ENCODE peak calls at places on chromosome 20, in four cellular contexts. One of them, this sample, is unnamed.

GRCh38 chr20:35539756-35540212 is 2.1 kb upstream of the ERGIC3 start:
- DNase-seq in activated T-helper 1 cell treated with anti-CD3 and anti-CD28 coated beads, Interleukin-2, amount 50 U/mL, for 16 hours: no peak
- DNase-seq in SJSA1: no peak
- DNase-seq in activated CD8-positive, alpha-beta memory T cell treated with anti-CD3 and anti-CD28 coated beads, Interleukin-2, amount 50 U/mL, for 48 hours: no peak
- DNase-seq in this sample: no peak

GRCh38 chr20:10922941-10923340 is 249.1 kb upstream of the JAG1 start:
- DNase-seq in SJSA1: peak
- DNase-seq in activated CD8-positive, alpha-beta memory T cell treated with anti-CD3 and anti-CD28 coated beads, Interleukin-2, amount 50 U/mL, for 48 hours: no peak
- DNase-seq in activated T-helper 1 cell treated with anti-CD3 and anti-CD28 coated beads, Interleukin-2, amount 50 U/mL, for 16 hours: no peak
- DNase-seq in this sample: no peak

GRCh38 chr20:3710703-3711417 is 1.5 kb downstream of the SIGLEC1 start:
- DNase-seq in SJSA1: peak
- DNase-seq in activated T-helper 1 cell treated with anti-CD3 and anti-CD28 coated beads, Interleukin-2, amount 50 U/mL, for 16 hours: peak
- DNase-seq in activated CD8-positive, alpha-beta memory T cell treated with anti-CD3 and anti-CD28 coated beads, Interleukin-2, amount 50 U/mL, for 48 hours: peak
- DNase-seq in this sample: no peak

GRCh38 chr20:39880890-39881289 is 808.1 kb downstream of the MAFB start:
- DNase-seq in activated CD8-positive, alpha-beta memory T cell treated with anti-CD3 and anti-CD28 coated beads, Interleukin-2, amount 50 U/mL, for 48 hours: no peak
- DNase-seq in SJSA1: peak
- DNase-seq in activated T-helper 1 cell treated with anti-CD3 and anti-CD28 coated beads, Interleukin-2, amount 50 U/mL, for 16 hours: no peak
- DNase-seq in this sample: no peak

GRCh38 chr20:25213566-25214415 is 18.3 kb downstream of the ENTPD6 start:
- DNase-seq in activated CD8-positive, alpha-beta memory T cell treated with anti-CD3 and anti-CD28 coated beads, Interleukin-2, amount 50 U/mL, for 48 hours: no peak
- DNase-seq in SJSA1: no peak
- DNase-seq in activated T-helper 1 cell treated with anti-CD3 and anti-CD28 coated beads, Interleukin-2, amount 50 U/mL, for 16 hours: no peak
- DNase-seq in this sample: no peak

GRCh38 chr20:21681219-21681931 is 24.1 kb upstream of the PAX1 start:
- DNase-seq in activated CD8-positive, alpha-beta memory T cell treated with anti-CD3 and anti-CD28 coated beads, Interleukin-2, amount 50 U/mL, for 48 hours: no peak
- DNase-seq in activated T-helper 1 cell treated with anti-CD3 and anti-CD28 coated beads, Interleukin-2, amount 50 U/mL, for 16 hours: no peak
- DNase-seq in SJSA1: no peak
- DNase-seq in this sample: no peak

GRCh38 chr20:49794336-49795124 is 18.1 kb upstream of the SLC9A8 start:
- DNase-seq in SJSA1: no peak
- DNase-seq in activated T-helper 1 cell treated with anti-CD3 and anti-CD28 coated beads, Interleukin-2, amount 50 U/mL, for 16 hours: no peak
- DNase-seq in activated CD8-positive, alpha-beta memory T cell treated with anti-CD3 and anti-CD28 coated beads, Interleukin-2, amount 50 U/mL, for 48 hours: no peak
- DNase-seq in this sample: no peak

GRCh38 chr20:25083773-25084615 is 2.1 kb upstream of the VSX1 start:
- DNase-seq in activated CD8-positive, alpha-beta memory T cell treated with anti-CD3 and anti-CD28 coated beads, Interleukin-2, amount 50 U/mL, for 48 hours: peak
- DNase-seq in activated T-helper 1 cell treated with anti-CD3 and anti-CD28 coated beads, Interleukin-2, amount 50 U/mL, for 16 hours: no peak
- DNase-seq in SJSA1: no peak
- DNase-seq in this sample: no peak

GRCh38 chr20:37524221-37524700 is 3.2 kb downstream of the NNAT start:
- DNase-seq in SJSA1: no peak
- DNase-seq in activated CD8-positive, alpha-beta memory T cell treated with anti-CD3 and anti-CD28 coated beads, Interleukin-2, amount 50 U/mL, for 48 hours: no peak
- DNase-seq in activated T-helper 1 cell treated with anti-CD3 and anti-CD28 coated beads, Interleukin-2, amount 50 U/mL, for 16 hours: no peak
- DNase-seq in this sample: no peak

GRCh38 chr20:45998761-45999160 is 9.9 kb upstream of the MMP9 start:
- DNase-seq in activated CD8-positive, alpha-beta memory T cell treated with anti-CD3 and anti-CD28 coated beads, Interleukin-2, amount 50 U/mL, for 48 hours: no peak
- DNase-seq in SJSA1: no peak
- DNase-seq in activated T-helper 1 cell treated with anti-CD3 and anti-CD28 coated beads, Interleukin-2, amount 50 U/mL, for 16 hours: no peak
- DNase-seq in this sample: no peak

GRCh38 chr20:44187763-44188709 is 1.0 kb upstream of the JPH2 start:
- DNase-seq in activated T-helper 1 cell treated with anti-CD3 and anti-CD28 coated beads, Interleukin-2, amount 50 U/mL, for 16 hours: no peak
- DNase-seq in SJSA1: no peak
- DNase-seq in activated CD8-positive, alpha-beta memory T cell treated with anti-CD3 and anti-CD28 coated beads, Interleukin-2, amount 50 U/mL, for 48 hours: no peak
- DNase-seq in this sample: no peak

GRCh38 chr20:4087923-4088322 is 72.6 kb upstream of the RNF24 start:
- DNase-seq in activated T-helper 1 cell treated with anti-CD3 and anti-CD28 coated beads, Interleukin-2, amount 50 U/mL, for 16 hours: no peak
- DNase-seq in SJSA1: no peak
- DNase-seq in activated CD8-positive, alpha-beta memory T cell treated with anti-CD3 and anti-CD28 coated beads, Interleukin-2, amount 50 U/mL, for 48 hours: no peak
- DNase-seq in this sample: no peak